ENCODE peak calls at places on chromosomes 4 and X, in six cellular contexts. One of them, this sample, is unnamed.

GRCh38 chr4:62324215-62324614 is 1124.1 kb downstream of the ADGRL3 start:
- DNase-seq in AG09319: no peak
- DNase-seq in spleen: no peak
- DNase-seq in GM23248: no peak
- DNase-seq in left ventricle myocardium inferior: peak
- DNase-seq in adipocyte: peak
- DNase-seq in this sample: no peak

GRCh38 chr4:63348735-63349673 is 1060.2 kb downstream of the TECRL start:
- DNase-seq in GM23248: no peak
- DNase-seq in spleen: peak
- DNase-seq in adipocyte: no peak
- DNase-seq in left ventricle myocardium inferior: no peak
- DNase-seq in AG09319: no peak
- DNase-seq in this sample: no peak

GRCh38 chr4:89215736-89216135 is 91.9 kb downstream of the GPRIN3 start:
- DNase-seq in AG09319: no peak
- DNase-seq in spleen: no peak
- DNase-seq in adipocyte: no peak
- DNase-seq in GM23248: no peak
- DNase-seq in left ventricle myocardium inferior: no peak
- DNase-seq in this sample: no peak

GRCh38 chrX:154443479-154443910 is 446 bp upstream of the FAM50A start:
- DNase-seq in GM23248: peak
- DNase-seq in adipocyte: peak
- DNase-seq in left ventricle myocardium inferior: no peak
- DNase-seq in AG09319: no peak
- DNase-seq in spleen: no peak
- DNase-seq in this sample: no peak

GRCh38 chr4:75710246-75710645 is 14.1 kb upstream of the USO1 start:
- DNase-seq in left ventricle myocardium inferior: no peak
- DNase-seq in spleen: no peak
- DNase-seq in AG09319: no peak
- DNase-seq in adipocyte: no peak
- DNase-seq in GM23248: no peak
- DNase-seq in this sample: no peak

GRCh38 chr4:4424499-4425115 is 37.7 kb downstream of the NSG1 start:
- DNase-seq in left ventricle myocardium inferior: no peak
- DNase-seq in AG09319: no peak
- DNase-seq in spleen: no peak
- DNase-seq in GM23248: no peak
- DNase-seq in adipocyte: no peak
- DNase-seq in this sample: no peak

GRCh38 chr4:31411606-31412005 is 691.4 kb downstream of the PCDH7 start:
- DNase-seq in left ventricle myocardium inferior: no peak
- DNase-seq in spleen: no peak
- DNase-seq in AG09319: no peak
- DNase-seq in GM23248: no peak
- DNase-seq in adipocyte: peak
- DNase-seq in this sample: no peak

GRCh38 chr4:7275490-7276154 is 83.3 kb downstream of the SORCS2 start:
- DNase-seq in AG09319: no peak
- DNase-seq in adipocyte: no peak
- DNase-seq in spleen: no peak
- DNase-seq in left ventricle myocardium inferior: no peak
- DNase-seq in GM23248: no peak
- DNase-seq in this sample: no peak

GRCh38 chr4:106299977-106300376 is 16.0 kb downstream of the TBCK start:
- DNase-seq in spleen: no peak
- DNase-seq in adipocyte: no peak
- DNase-seq in GM23248: no peak
- DNase-seq in AG09319: no peak
- DNase-seq in left ventricle myocardium inferior: no peak
- DNase-seq in this sample: no peak

GRCh38 chr4:53702334-53703266 is 111.3 kb upstream of the LNX1 start:
- DNase-seq in GM23248: peak
- DNase-seq in AG09319: peak
- DNase-seq in adipocyte: peak
- DNase-seq in left ventricle myocardium inferior: peak
- DNase-seq in spleen: peak
- DNase-seq in this sample: peak

GRCh38 chrX:132292753-132293152 is 73.5 kb upstream of the RAP2C start:
- DNase-seq in left ventricle myocardium inferior: no peak
- DNase-seq in GM23248: peak
- DNase-seq in AG09319: peak
- DNase-seq in adipocyte: peak
- DNase-seq in spleen: no peak
- DNase-seq in this sample: peak

GRCh38 chr4:6198278-6198677 is 2.1 kb downstream of the JAKMIP1 start:
- DNase-seq in adipocyte: no peak
- DNase-seq in left ventricle myocardium inferior: no peak
- DNase-seq in spleen: peak
- DNase-seq in AG09319: no peak
- DNase-seq in GM23248: no peak
- DNase-seq in this sample: no peak

GRCh38 chr4:182337366-182337765 is 94.2 kb downstream of the TENM3 start:
- DNase-seq in GM23248: no peak
- DNase-seq in adipocyte: peak
- DNase-seq in left ventricle myocardium inferior: no peak
- DNase-seq in spleen: no peak
- DNase-seq in AG09319: no peak
- DNase-seq in this sample: no peak

GRCh38 chr4:101865501-101866062 is 75.1 kb downstream of the BANK1 start:
- DNase-seq in spleen: no peak
- DNase-seq in left ventricle myocardium inferior: no peak
- DNase-seq in AG09319: no peak
- DNase-seq in GM23248: peak
- DNase-seq in adipocyte: peak
- DNase-seq in this sample: peak

GRCh38 chr4:95288552-95288951 is 260.2 kb downstream of the UNC5C start:
- DNase-seq in GM23248: no peak
- DNase-seq in AG09319: no peak
- DNase-seq in left ventricle myocardium inferior: no peak
- DNase-seq in spleen: no peak
- DNase-seq in adipocyte: no peak
- DNase-seq in this sample: no peak

GRCh38 chr4:113449407-113449974 is 312.0 kb downstream of the CAMK2D start:
- DNase-seq in AG09319: no peak
- DNase-seq in adipocyte: peak
- DNase-seq in GM23248: peak
- DNase-seq in spleen: no peak
- DNase-seq in left ventricle myocardium inferior: no peak
- DNase-seq in this sample: no peak

GRCh38 chrX:8319359-8319758 is 145.3 kb upstream of the VCX3B start:
- DNase-seq in adipocyte: no peak
- DNase-seq in AG09319: no peak
- DNase-seq in left ventricle myocardium inferior: no peak
- DNase-seq in GM23248: no peak
- DNase-seq in spleen: no peak
- DNase-seq in this sample: no peak

GRCh38 chr4:164847016-164847415 is 30.0 kb upstream of the APELA start:
- DNase-seq in spleen: no peak
- DNase-seq in adipocyte: no peak
- DNase-seq in GM23248: peak
- DNase-seq in left ventricle myocardium inferior: no peak
- DNase-seq in AG09319: no peak
- DNase-seq in this sample: no peak

GRCh38 chr4:41631538-41631937 is 93.6 kb downstream of the LIMCH1 start:
- DNase-seq in GM23248: no peak
- DNase-seq in AG09319: no peak
- DNase-seq in left ventricle myocardium inferior: no peak
- DNase-seq in adipocyte: no peak
- DNase-seq in spleen: no peak
- DNase-seq in this sample: no peak

GRCh38 chr4:83010522-83011318 is at the start of gene LIN54:
- DNase-seq in AG09319: no peak
- DNase-seq in GM23248: peak
- DNase-seq in adipocyte: peak
- DNase-seq in spleen: peak
- DNase-seq in left ventricle myocardium inferior: peak
- DNase-seq in this sample: peak

GRCh38 chr4:75302648-75303047 is 211.6 kb downstream of the RCHY1 start:
- DNase-seq in GM23248: no peak
- DNase-seq in spleen: no peak
- DNase-seq in adipocyte: no peak
- DNase-seq in left ventricle myocardium inferior: no peak
- DNase-seq in AG09319: no peak
- DNase-seq in this sample: no peak

GRCh38 chr4:75696036-75696435 is 22.8 kb upstream of the G3BP2 start:
- DNase-seq in spleen: no peak
- DNase-seq in AG09319: no peak
- DNase-seq in GM23248: no peak
- DNase-seq in adipocyte: no peak
- DNase-seq in left ventricle myocardium inferior: no peak
- DNase-seq in this sample: no peak

GRCh38 chr4:102308032-102308799 is 37.1 kb downstream of the SLC39A8 start:
- DNase-seq in AG09319: no peak
- DNase-seq in spleen: no peak
- DNase-seq in adipocyte: peak
- DNase-seq in left ventricle myocardium inferior: no peak
- DNase-seq in GM23248: peak
- DNase-seq in this sample: no peak

GRCh38 chr4:19051751-19052296 is 1030.3 kb upstream of the LCORL start:
- DNase-seq in adipocyte: no peak
- DNase-seq in left ventricle myocardium inferior: no peak
- DNase-seq in AG09319: no peak
- DNase-seq in spleen: no peak
- DNase-seq in GM23248: no peak
- DNase-seq in this sample: no peak

GRCh38 chr4:112704991-112705845 is 68.3 kb downstream of the LARP7 start:
- DNase-seq in AG09319: peak
- DNase-seq in left ventricle myocardium inferior: peak
- DNase-seq in adipocyte: peak
- DNase-seq in GM23248: peak
- DNase-seq in spleen: peak
- DNase-seq in this sample: no peak